ENCODE peak calls at places on chromosomes 16 and 17, in eight cellular contexts. K, F, N, H, E, P, Q and A are unnamed samples.

GRCh38 chr16:47045459-47045858 is 72.0 kb upstream of the DNAJA2 start:
- DNase-seq in K (no peak), F (no peak), N (no peak), H (no peak), E (no peak), P (no peak), Q (peak; percentile 5), A (no peak)

GRCh38 chr17:45816966-45817365 is 27.7 kb upstream of the SPPL2C start:
- DNase-seq in K (no peak), F (no peak), N (no peak), H (no peak), E (no peak), P (no peak), Q (no peak), A (no peak)

GRCh38 chr17:4679652-4680051 is 24.3 kb downstream of the PELP1 start:
- DNase-seq in K (no peak), F (no peak), N (no peak), H (no peak), E (peak; percentile 63), P (no peak), Q (peak; percentile 17), A (no peak)

GRCh38 chr16:3364774-3365427 is 9.2 kb downstream of the OR2C1 start:
- DNase-seq in K (no peak), F (peak; percentile 88), N (peak; percentile 97), H (peak; percentile 88), E (peak; percentile 94), P (peak; percentile 86), Q (no peak), A (peak; percentile 50)

GRCh38 chr16:59164461-59164860 is 430.3 kb upstream of the GOT2 start:
- DNase-seq in K (peak; percentile 35), F (no peak), N (no peak), H (no peak), E (no peak), P (no peak), Q (peak; percentile 2), A (no peak)

GRCh38 chr17:41917957-41918391 is 777 bp downstream of the ACLY start:
- DNase-seq in K (peak; percentile 17), F (no peak), N (peak; percentile 57), H (peak; percentile 30), E (peak; percentile 43), P (peak; percentile 56), Q (no peak), A (no peak)

GRCh38 chr17:28324776-28325175 is 5.8 kb downstream of the TMEM97 start:
- DNase-seq in K (no peak), F (no peak), N (no peak), H (no peak), E (no peak), P (peak; percentile 7), Q (no peak), A (no peak)

GRCh38 chr17:81305051-81305630 is 10.0 kb upstream of the SLC38A10 start:
- DNase-seq in K (no peak), F (no peak), N (no peak), H (no peak), E (no peak), P (no peak), Q (no peak), A (no peak)

GRCh38 chr17:17041018-17041521 is 1.2 kb upstream of the MPRIP start:
- DNase-seq in K (no peak), F (peak; percentile 33), N (peak; percentile 43), H (peak; percentile 74), E (peak; percentile 44), P (no peak), Q (peak; percentile 75), A (no peak)

GRCh38 chr16:89401641-89402445 is 88.5 kb downstream of the ANKRD11 start:
- DNase-seq in K (no peak), F (no peak), N (peak; percentile 38), H (no peak), E (no peak), P (no peak), Q (no peak), A (no peak)